ENCODE peak calls at places on chromosomes 5 and 9, in seven cellular contexts. J is endothelial cell of umbilical vein, X is IMR-90, U is ovary, A is adrenal gland, S is suprapubic skin, I is thyroid gland. E is an unnamed sample.

GRCh38 chr5:54651482-54652076 is 134.0 kb downstream of the SNX18 start:
- DNase-seq in J (peak; percentile 11), X (peak; percentile 41), U (peak; percentile 49), A (peak; percentile 31), S (peak; percentile 90), I (peak; percentile 96), E (no peak)

GRCh38 chr9:107809859-107810492 is 320.4 kb upstream of the KLF4 start:
- DNase-seq in J (no peak), X (peak; percentile 68), U (no peak), A (no peak), S (no peak), I (no peak), E (no peak)

GRCh38 chr5:132388244-132389050 is 18.9 kb downstream of the SLC22A5 start:
- DNase-seq in J (peak; percentile 95), X (peak; percentile 73), U (peak; percentile 83), A (no peak), S (peak; percentile 63), I (peak; percentile 77), E (no peak)

GRCh38 chr9:119963798-119964372 is 594.6 kb upstream of the BRINP1 start:
- DNase-seq in J (no peak), X (peak; percentile 89), U (no peak), A (no peak), S (no peak), I (peak; percentile 37), E (no peak)

GRCh38 chr9:136059851-136060670 is 35.0 kb downstream of the NACC2 start:
- DNase-seq in J (no peak), X (peak; percentile 62), U (no peak), A (no peak), S (no peak), I (no peak), E (no peak)

GRCh38 chr5:168114444-168115017 is 176.9 kb upstream of the WWC1 start:
- DNase-seq in J (peak; percentile 12), X (peak; percentile 14), U (no peak), A (no peak), S (no peak), I (peak; percentile 56), E (no peak)

GRCh38 chr5:23419115-23419514 is 88.3 kb upstream of the PRDM9 start:
- DNase-seq in J (no peak), X (no peak), U (no peak), A (no peak), S (no peak), I (no peak), E (no peak)

GRCh38 chr5:118980017-118980416 is 8.3 kb downstream of the DTWD2 start:
- DNase-seq in J (no peak), X (no peak), U (no peak), A (no peak), S (no peak), I (no peak), E (no peak)

GRCh38 chr5:180090769-180091546 is 19.4 kb upstream of the RNF130 start:
- DNase-seq in J (peak; percentile 43), X (peak; percentile 14), U (no peak), A (no peak), S (no peak), I (peak; percentile 53), E (peak; percentile 34)

GRCh38 chr5:107542428-107542827 is 128.3 kb downstream of the EFNA5 start:
- DNase-seq in J (peak; percentile 98), X (peak; percentile 64), U (peak; percentile 68), A (peak; percentile 76), S (peak; percentile 92), I (peak; percentile 46), E (peak; percentile 65)

GRCh38 chr9:122374885-122375420 is 4.1 kb downstream of the PTGS1 start:
- DNase-seq in J (peak; percentile 46), X (peak; percentile 77), U (peak; percentile 83), A (peak; percentile 36), S (no peak), I (peak; percentile 48), E (peak; percentile 84)

GRCh38 chr5:65480306-65480865 is 1.3 kb downstream of the ADAMTS6 start:
- DNase-seq in J (peak; percentile 91), X (peak; percentile 93), U (peak; percentile 84), A (peak; percentile 70), S (peak; percentile 79), I (peak; percentile 93), E (peak; percentile 65)

GRCh38 chr5:14859980-14860379 is 11.6 kb downstream of the ANKH start:
- DNase-seq in J (no peak), X (no peak), U (no peak), A (no peak), S (no peak), I (peak; percentile 87), E (peak; percentile 36)

GRCh38 chr9:116939605-116940004 is 252.5 kb downstream of the TRIM32 start:
- DNase-seq in J (no peak), X (peak; percentile 89), U (no peak), A (no peak), S (no peak), I (no peak), E (no peak)

GRCh38 chr5:162996052-162996451 is 441.3 kb upstream of the CCNG1 start:
- DNase-seq in J (no peak), X (no peak), U (no peak), A (no peak), S (no peak), I (no peak), E (no peak)

GRCh38 chr9:125359011-125359410 is 97.4 kb downstream of the GAPVD1 start:
- DNase-seq in J (no peak), X (no peak), U (no peak), A (no peak), S (no peak), I (no peak), E (no peak)

GRCh38 chr5:83472213-83472507 is 616 bp downstream of the VCAN start:
- DNase-seq in J (no peak), X (no peak), U (no peak), A (no peak), S (no peak), I (no peak), E (no peak)

GRCh38 chr5:111169269-111169668 is 54.9 kb upstream of the CAMK4 start:
- DNase-seq in J (no peak), X (no peak), U (no peak), A (no peak), S (no peak), I (no peak), E (no peak)

GRCh38 chr9:120151806-120152205 is 428.2 kb downstream of the CDK5RAP2 start:
- DNase-seq in J (no peak), X (no peak), U (no peak), A (no peak), S (no peak), I (no peak), E (no peak)

GRCh38 chr9:3794005-3794404 is 268.2 kb upstream of the RFX3 start:
- DNase-seq in J (no peak), X (peak; percentile 15), U (no peak), A (no peak), S (no peak), I (peak; percentile 20), E (no peak)

GRCh38 chr5:180084638-180085561 is 13.3 kb upstream of the RNF130 start:
- DNase-seq in J (no peak), X (no peak), U (no peak), A (no peak), S (no peak), I (peak; percentile 58), E (peak; percentile 63)

GRCh38 chr5:37807902-37808301 is 31.9 kb downstream of the GDNF start:
- DNase-seq in J (no peak), X (peak; percentile 41), U (no peak), A (no peak), S (no peak), I (no peak), E (no peak)

GRCh38 chr5:163338-163620 is 28.0 kb upstream of the LRRC14B start:
- DNase-seq in J (no peak), X (no peak), U (peak; percentile 28), A (no peak), S (peak; percentile 46), I (no peak), E (no peak)

GRCh38 chr9:129203556-129203909 is 25.5 kb upstream of the IER5L start:
- DNase-seq in J (no peak), X (no peak), U (peak; percentile 56), A (no peak), S (no peak), I (no peak), E (no peak)

GRCh38 chr5:68949256-68949655 is 144.6 kb upstream of the SLC30A5 start:
- DNase-seq in J (no peak), X (no peak), U (no peak), A (no peak), S (no peak), I (no peak), E (no peak)

GRCh38 chr9:34134521-34134920 is 8.0 kb upstream of the DCAF12 start:
- DNase-seq in J (no peak), X (no peak), U (no peak), A (no peak), S (no peak), I (no peak), E (no peak)

GRCh38 chr5:171524461-171524860 is 105.0 kb downstream of the FGF18 start:
- DNase-seq in J (no peak), X (no peak), U (peak; percentile 57), A (no peak), S (no peak), I (peak; percentile 41), E (no peak)

GRCh38 chr5:178247481-178248456 is 15.2 kb upstream of the PHYKPL start:
- DNase-seq in J (no peak), X (no peak), U (no peak), A (no peak), S (no peak), I (no peak), E (no peak)

GRCh38 chr5:58545912-58546311 is 37.0 kb upstream of the RAB3C start:
- DNase-seq in J (no peak), X (no peak), U (no peak), A (no peak), S (no peak), I (no peak), E (no peak)

GRCh38 chr9:468766-469496 is 254.3 kb downstream of the DOCK8 start:
- DNase-seq in J (no peak), X (no peak), U (no peak), A (no peak), S (no peak), I (no peak), E (no peak)
- TF ChIP-seq POLR2A in J (no peak), X (no peak), U (no peak), A (no peak), S (no peak), I (no peak), E (no peak)

DNA sequence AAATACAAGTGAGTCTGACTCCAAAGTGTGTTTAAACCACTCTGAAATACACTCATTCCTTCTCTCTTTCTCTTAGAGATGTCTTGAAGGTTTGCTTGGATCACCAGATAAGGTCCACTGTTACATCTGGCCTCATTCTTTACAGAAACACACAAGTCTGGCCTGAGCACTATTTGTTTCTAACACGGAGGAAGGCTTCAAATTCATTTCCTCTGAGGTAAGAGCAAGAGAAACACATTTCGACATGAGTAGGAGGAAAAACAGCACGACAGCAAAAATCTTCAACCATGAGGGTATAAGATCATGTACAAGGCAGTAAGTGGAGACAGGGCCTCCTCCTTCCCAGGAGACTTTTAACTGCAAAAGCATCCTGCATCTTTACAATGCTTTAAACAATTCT is 8.0 kb downstream of the SIL1 start:
- DNase-seq in J (no peak), X (peak; percentile 95), U (no peak), A (no peak), S (no peak), I (no peak), E (no peak)
- H3K4me3 ChIP-seq in J (no peak overlapping the region), X (no peak overlapping the region), U (no peak overlapping the region), A (no peak overlapping the region), S (no peak overlapping the region), I (no peak overlapping the region), E (no peak overlapping the region)

GRCh38 chr9:131275332-131276106 is 791 bp downstream of the FAM78A start:
- DNase-seq in J (peak; percentile 59), X (no peak), U (no peak), A (no peak), S (no peak), I (no peak), E (no peak)
- TF ChIP-seq CTCF in J (peak; percentile 50), X (no peak), U (no peak), A (no peak), S (no peak), I (no peak), E (no peak)

GRCh38 chr5:176415240-176416122 is 858 bp downstream of the CLTB start:
- DNase-seq in J (no peak), X (peak; percentile 49), U (no peak), A (no peak), S (peak; percentile 80), I (peak; percentile 37), E (peak; percentile 15)
- TF ChIP-seq POLR2A in J (no peak), X (no peak), U (no peak), A (no peak), S (no peak), I (no peak), E (no peak)

E was measured in prostate gland.